ENCODE peak calls at places on chromosomes 11 and 22, in seven cellular contexts. Q is heart left ventricle; I is OCI-LY7; Y is CD4-positive, alpha-beta memory T cell; M is fibroblast of lung; F is transverse colon; P is left ventricle myocardium inferior. H is an unnamed sample. For H3K36me3, the result is how much of the 10 kb centered on the place peaks cover.

GRCh38 chr11:25775608-25776007 is 556.3 kb upstream of the ANO3 start:
- DNase-seq in Y (no peak), M (peak), I (no peak), P (no peak), F (no peak), Q (no peak), H (no peak)

GRCh38 chr11:134533511-134533910 is 121.5 kb upstream of the B3GAT1 start:
- DNase-seq in Y (no peak), I (no peak), P (no peak), Q (peak), M (no peak), F (no peak), H (no peak)

GRCh38 chr11:61776561-61777075 is 15.8 kb downstream of the TMEM258 start:
- DNase-seq in F (peak), Y (no peak), Q (no peak), I (peak), P (no peak), M (peak), H (peak)

GRCh38 chr11:47186076-47186936 is at the start of gene PACSIN3:
- DNase-seq in F (peak), Q (peak), Y (peak), M (peak), I (no peak), P (peak), H (peak)

GRCh38 chr11:57277845-57278720 is 41.0 kb upstream of the APLNR start:
- DNase-seq in Y (no peak), F (peak), P (peak), I (peak), M (peak), Q (peak), H (peak)

GRCh38 chr11:73175551-73176144 is 33.5 kb upstream of the FCHSD2 start:
- DNase-seq in I (no peak), Q (no peak), P (no peak), F (no peak), Y (no peak), M (no peak), H (no peak)

GRCh38 chr22:28052818-28053217 is 133.8 kb upstream of the PITPNB start:
- DNase-seq in Y (no peak), P (no peak), Q (no peak), F (no peak), I (no peak), M (no peak), H (no peak)

GRCh38 chr11:10456519-10456918 is 1.5 kb downstream of the AMPD3 start:
- DNase-seq in M (no peak), Q (no peak), I (peak), F (no peak), P (no peak), Y (no peak), H (no peak)

GRCh38 chr11:69131644-69132300 is 24.0 kb upstream of the SMIM38 start:
- DNase-seq in P (peak), F (peak), M (peak), Q (peak), I (no peak), Y (no peak), H (peak)

GRCh38 chr11:27385245-27385644 is 22.2 kb upstream of the CCDC34 start:
- DNase-seq in I (no peak), F (no peak), Y (no peak), M (peak), Q (no peak), P (no peak), H (no peak)

GRCh38 chr11:15780354-15780753 is 576.0 kb downstream of the SOX6 start:
- DNase-seq in M (no peak), P (no peak), I (no peak), F (no peak), Y (no peak), Q (no peak), H (no peak)

GRCh38 chr11:69352715-69353325 is 58.9 kb downstream of the MYEOV start:
- DNase-seq in M (peak), I (no peak), P (no peak), F (peak), Q (no peak), Y (no peak), H (no peak)

GRCh38 chr11:130578738-130579368 is 130.4 kb downstream of the ADAMTS15 start:
- DNase-seq in I (no peak), M (no peak), F (no peak), P (no peak), Q (no peak), Y (no peak), H (no peak)

GRCh38 chr11:2771758-2772466 is 72.1 kb upstream of the KCNQ1OT1 start:
- DNase-seq in F (no peak), I (no peak), Y (no peak), P (peak), M (no peak), Q (peak), H (peak)

GRCh38 chr11:71507102-71507501 is 20.0 kb upstream of the KRTAP5-7 start:
- DNase-seq in I (no peak), M (no peak), F (no peak), Q (no peak), P (no peak), Y (no peak), H (no peak)

GRCh38 chr22:37287550-37287951 is 5.2 kb downstream of the CYTH4 start:
- DNase-seq in P (no peak), F (no peak), M (no peak), Y (no peak), Q (no peak), I (no peak), H (no peak)
- H3K27ac ChIP-seq in P (no peak), F (no peak), M (no peak), Y (no peak), Q (no peak), I (no peak), H (no peak)

GRCh38 chr11:78489184-78489583 is 71.6 kb upstream of the GAB2 start:
- DNase-seq in F (no peak), Y (no peak), Q (no peak), P (no peak), I (no peak), M (no peak), H (no peak)
- H3K36me3 ChIP-seq in F (under half), Y (under half), Q (under half), P (under half), I (under half), M (under half), H (under half)

GRCh38 chr11:63699906-63700305 is 18.6 kb downstream of the RTN3 start:
- DNase-seq in Y (no peak), F (no peak), M (no peak), I (no peak), Q (no peak), P (no peak), H (no peak)

GRCh38 chr11:63698976-63699733 is 17.9 kb downstream of the RTN3 start:
- DNase-seq in M (no peak), F (peak), Q (no peak), P (no peak), Y (no peak), I (no peak), H (no peak)

GRCh38 chr11:63694518-63694917 is 13.2 kb downstream of the RTN3 start:
- DNase-seq in Y (no peak), I (no peak), P (no peak), Q (no peak), F (no peak), M (no peak), H (no peak)
- H3K27ac ChIP-seq in Y (no peak), I (no peak), P (no peak), Q (no peak), F (no peak), M (no peak), H (no peak)

GRCh38 chr11:117992620-117993019 is 6.4 kb downstream of the IL10RA start:
- DNase-seq in F (no peak), P (no peak), M (no peak), I (no peak), Y (no peak), Q (no peak), H (no peak)
- H3K36me3 ChIP-seq in F (under half), P (under half), M (under half), I (half or more), Y (half or more), Q (under half), H (half or more)

GRCh38 chr11:88398372-88399140 is 61.0 kb upstream of the CTSC start:
- DNase-seq in Q (no peak), F (no peak), I (no peak), M (peak), P (no peak), Y (no peak), H (no peak)
- H3K27ac ChIP-seq in Q (no peak), F (no peak), I (no peak), M (no peak), P (peak), Y (no peak), H (no peak)

GRCh38 chr11:121536116-121536515 is 83.3 kb upstream of the SORL1-AS1 start:
- DNase-seq in P (no peak), F (no peak), Q (no peak), I (peak), M (no peak), Y (no peak), H (no peak)

GRCh38 chr11:121535122-121535796 is 82.5 kb upstream of the SORL1-AS1 start:
- DNase-seq in P (no peak), F (no peak), Y (no peak), M (no peak), I (no peak), Q (no peak), H (no peak)

GRCh38 chr11:121538054-121538453 is 85.3 kb upstream of the SORL1-AS1 start:
- DNase-seq in Y (no peak), Q (no peak), F (no peak), M (no peak), I (peak), P (no peak), H (no peak)

GRCh38 chr11:121533556-121534050 is 80.8 kb upstream of the SORL1-AS1 start:
- DNase-seq in M (no peak), Y (no peak), Q (no peak), P (no peak), F (no peak), I (peak), H (no peak)

DNA sequence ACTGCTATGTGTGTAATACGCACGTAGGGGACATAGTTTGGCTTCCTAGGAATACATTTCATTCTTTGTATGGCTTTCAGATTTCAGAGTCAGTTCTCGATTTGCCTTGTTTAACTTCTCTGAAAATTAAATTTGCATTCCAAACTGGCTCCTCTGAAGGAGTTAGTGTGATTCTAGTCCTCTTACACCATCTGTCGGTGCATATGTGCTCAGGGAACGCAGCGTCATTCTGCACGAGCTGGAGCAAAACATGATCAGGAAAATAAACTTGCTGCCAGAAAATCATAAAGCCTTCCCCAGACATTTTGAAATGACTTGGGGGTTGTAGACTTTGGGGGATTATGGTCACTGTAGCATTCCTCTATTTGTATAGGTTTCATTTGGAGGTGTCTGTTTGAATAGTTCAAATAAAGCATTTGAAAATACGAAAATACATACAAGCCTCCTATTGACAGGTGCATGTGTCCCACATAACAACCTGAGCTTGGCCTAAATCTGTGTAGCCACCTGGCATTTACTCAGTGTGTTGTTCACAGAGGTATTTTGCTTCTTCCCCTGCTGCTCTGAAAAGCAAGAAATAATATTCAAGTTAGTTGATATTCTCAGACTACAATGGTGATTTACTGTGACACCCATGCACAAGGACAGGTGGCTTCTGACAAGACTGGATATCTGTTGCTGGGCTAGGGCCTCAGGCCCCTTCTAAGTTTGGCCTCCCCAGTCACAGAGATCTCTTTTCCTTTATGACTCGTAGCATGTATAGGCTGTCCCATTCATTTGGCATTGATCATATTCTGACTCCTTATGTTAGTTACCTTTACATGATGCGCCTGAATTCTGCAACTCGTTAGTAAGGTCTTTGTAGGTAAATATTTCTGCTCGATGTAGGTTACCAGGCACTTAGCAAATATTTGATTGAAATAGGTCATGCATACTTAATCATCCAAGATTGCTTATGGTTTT is 81.6 kb upstream of the SORL1-AS1 start:
- DNase-seq in P (no peak), Q (no peak), F (no peak), Y (no peak), M (peak), I (peak), H (no peak)
- H3K36me3 ChIP-seq in P (under half), Q (under half), F (under half), Y (under half), M (under half), I (half or more), H (half or more)

GRCh38 chr22:46050916-46051614 is 74.1 kb upstream of the WNT7B start:
- DNase-seq in Q (no peak), I (no peak), M (no peak), Y (no peak), F (peak), P (peak), H (peak)

GRCh38 chr22:46051646-46052045 is 74.7 kb upstream of the WNT7B start:
- DNase-seq in M (no peak), I (no peak), P (peak), Q (no peak), F (peak), Y (no peak), H (no peak)

GRCh38 chr22:46053563-46054090 is 76.7 kb upstream of the WNT7B start:
- DNase-seq in I (peak), P (peak), Q (peak), Y (peak), M (peak), F (peak), H (peak)

GRCh38 chr22:46052801-46053562 is 76.0 kb upstream of the WNT7B start:
- DNase-seq in P (peak), M (peak), F (peak), Y (peak), I (peak), Q (peak), H (peak)

GRCh38 chr22:46052331-46052771 is 75.4 kb upstream of the WNT7B start:
- DNase-seq in I (no peak), F (peak), P (peak), Y (no peak), Q (no peak), M (no peak), H (peak)
- H3K27ac ChIP-seq in I (no peak), F (peak), P (peak), Y (peak), Q (peak), M (peak), H (peak)